ENCODE peak calls at places on chromosomes 11 and 22, in eight cellular contexts. One of them, this sample, is unnamed.

GRCh38 chr22:32502346-32502745 is 27.7 kb downstream of the FBXO7 start:
- DNase-seq in stimulated activated CD8-positive, alpha-beta memory T cell treated with anti-CD3 and anti-CD28 coated beads, Interleukin-15, amount 100 ng/mL, for 4 hours: no peak
- DNase-seq in hepatic stellate cell: no peak
- DNase-seq in progenitor cell of endocrine pancreas: no peak
- DNase-seq in AG04450: no peak
- DNase-seq in ACHN: no peak
- DNase-seq in A549: no peak
- DNase-seq in activated T-helper 1 cell treated with anti-CD3 and anti-CD28 coated beads, Interleukin-12 subunit alpha, Interleukin-12 subunit beta, Interleukin-2, Interleukin-4 antibody, amounts not matched to agents 30 ng/mL and 10 ng/mL and 1 ng/mL, durations not matched to agents 14 hours and 24 hours and 36 hours: no peak
- DNase-seq in this sample: no peak

GRCh38 chr22:24683671-24684070 is 80.7 kb downstream of the GGT1 start:
- DNase-seq in stimulated activated CD8-positive, alpha-beta memory T cell treated with anti-CD3 and anti-CD28 coated beads, Interleukin-15, amount 100 ng/mL, for 4 hours: no peak
- DNase-seq in hepatic stellate cell: peak; percentile 54
- DNase-seq in progenitor cell of endocrine pancreas: no peak
- DNase-seq in AG04450: peak; percentile 39
- DNase-seq in ACHN: no peak
- DNase-seq in A549: no peak
- DNase-seq in activated T-helper 1 cell treated with anti-CD3 and anti-CD28 coated beads, Interleukin-12 subunit alpha, Interleukin-12 subunit beta, Interleukin-2, Interleukin-4 antibody, amounts not matched to agents 30 ng/mL and 10 ng/mL and 1 ng/mL, durations not matched to agents 14 hours and 24 hours and 36 hours: no peak
- DNase-seq in this sample: no peak

GRCh38 chr11:70467196-70468085 is 69.1 kb downstream of the CTTN start:
- DNase-seq in stimulated activated CD8-positive, alpha-beta memory T cell treated with anti-CD3 and anti-CD28 coated beads, Interleukin-15, amount 100 ng/mL, for 4 hours: no peak
- DNase-seq in hepatic stellate cell: peak; percentile 72
- DNase-seq in progenitor cell of endocrine pancreas: peak; percentile 30
- DNase-seq in AG04450: no peak
- DNase-seq in ACHN: peak; percentile 54
- DNase-seq in A549: peak; percentile 51
- DNase-seq in activated T-helper 1 cell treated with anti-CD3 and anti-CD28 coated beads, Interleukin-12 subunit alpha, Interleukin-12 subunit beta, Interleukin-2, Interleukin-4 antibody, amounts not matched to agents 30 ng/mL and 10 ng/mL and 1 ng/mL, durations not matched to agents 14 hours and 24 hours and 36 hours: no peak
- DNase-seq in this sample: peak; percentile 26

GRCh38 chr11:44861829-44862545 is 88.7 kb downstream of the TP53I11 start:
- DNase-seq in stimulated activated CD8-positive, alpha-beta memory T cell treated with anti-CD3 and anti-CD28 coated beads, Interleukin-15, amount 100 ng/mL, for 4 hours: peak; percentile 83
- DNase-seq in hepatic stellate cell: peak; percentile 98
- DNase-seq in progenitor cell of endocrine pancreas: no peak
- DNase-seq in AG04450: peak; percentile 98
- DNase-seq in ACHN: peak; percentile 98
- DNase-seq in A549: peak; percentile 94
- DNase-seq in activated T-helper 1 cell treated with anti-CD3 and anti-CD28 coated beads, Interleukin-12 subunit alpha, Interleukin-12 subunit beta, Interleukin-2, Interleukin-4 antibody, amounts not matched to agents 30 ng/mL and 10 ng/mL and 1 ng/mL, durations not matched to agents 14 hours and 24 hours and 36 hours: peak; percentile 76
- DNase-seq in this sample: peak; percentile 100

GRCh38 chr11:115504279-115505158 is at the start of gene CADM1:
- DNase-seq in stimulated activated CD8-positive, alpha-beta memory T cell treated with anti-CD3 and anti-CD28 coated beads, Interleukin-15, amount 100 ng/mL, for 4 hours: peak; percentile 65
- DNase-seq in hepatic stellate cell: peak; percentile 51
- DNase-seq in progenitor cell of endocrine pancreas: peak; percentile 98
- DNase-seq in AG04450: peak; percentile 87
- DNase-seq in ACHN: peak; percentile 95
- DNase-seq in A549: peak; percentile 92
- DNase-seq in activated T-helper 1 cell treated with anti-CD3 and anti-CD28 coated beads, Interleukin-12 subunit alpha, Interleukin-12 subunit beta, Interleukin-2, Interleukin-4 antibody, amounts not matched to agents 30 ng/mL and 10 ng/mL and 1 ng/mL, durations not matched to agents 14 hours and 24 hours and 36 hours: peak; percentile 34
- DNase-seq in this sample: peak; percentile 96

GRCh38 chr11:96324912-96325311 is 18.1 kb downstream of the MAML2 start:
- DNase-seq in stimulated activated CD8-positive, alpha-beta memory T cell treated with anti-CD3 and anti-CD28 coated beads, Interleukin-15, amount 100 ng/mL, for 4 hours: no peak
- DNase-seq in hepatic stellate cell: peak; percentile 68
- DNase-seq in progenitor cell of endocrine pancreas: no peak
- DNase-seq in AG04450: no peak
- DNase-seq in ACHN: peak; percentile 90
- DNase-seq in A549: no peak
- DNase-seq in activated T-helper 1 cell treated with anti-CD3 and anti-CD28 coated beads, Interleukin-12 subunit alpha, Interleukin-12 subunit beta, Interleukin-2, Interleukin-4 antibody, amounts not matched to agents 30 ng/mL and 10 ng/mL and 1 ng/mL, durations not matched to agents 14 hours and 24 hours and 36 hours: no peak
- DNase-seq in this sample: no peak

GRCh38 chr11:63242089-63242762 is 1.2 kb downstream of the SLC22A25 start:
- DNase-seq in stimulated activated CD8-positive, alpha-beta memory T cell treated with anti-CD3 and anti-CD28 coated beads, Interleukin-15, amount 100 ng/mL, for 4 hours: no peak
- DNase-seq in hepatic stellate cell: no peak
- DNase-seq in progenitor cell of endocrine pancreas: no peak
- DNase-seq in AG04450: no peak
- DNase-seq in ACHN: no peak
- DNase-seq in A549: no peak
- DNase-seq in activated T-helper 1 cell treated with anti-CD3 and anti-CD28 coated beads, Interleukin-12 subunit alpha, Interleukin-12 subunit beta, Interleukin-2, Interleukin-4 antibody, amounts not matched to agents 30 ng/mL and 10 ng/mL and 1 ng/mL, durations not matched to agents 14 hours and 24 hours and 36 hours: no peak
- DNase-seq in this sample: no peak

GRCh38 chr11:117095301-117096139 is 2.7 kb downstream of the SIK3 start:
- DNase-seq in stimulated activated CD8-positive, alpha-beta memory T cell treated with anti-CD3 and anti-CD28 coated beads, Interleukin-15, amount 100 ng/mL, for 4 hours: no peak
- DNase-seq in hepatic stellate cell: no peak
- DNase-seq in progenitor cell of endocrine pancreas: no peak
- DNase-seq in AG04450: no peak
- DNase-seq in ACHN: no peak
- DNase-seq in A549: no peak
- DNase-seq in activated T-helper 1 cell treated with anti-CD3 and anti-CD28 coated beads, Interleukin-12 subunit alpha, Interleukin-12 subunit beta, Interleukin-2, Interleukin-4 antibody, amounts not matched to agents 30 ng/mL and 10 ng/mL and 1 ng/mL, durations not matched to agents 14 hours and 24 hours and 36 hours: no peak
- DNase-seq in this sample: peak; percentile 53

GRCh38 chr11:115684135-115684534 is 179.9 kb upstream of the CADM1 start:
- DNase-seq in stimulated activated CD8-positive, alpha-beta memory T cell treated with anti-CD3 and anti-CD28 coated beads, Interleukin-15, amount 100 ng/mL, for 4 hours: no peak
- DNase-seq in hepatic stellate cell: no peak
- DNase-seq in progenitor cell of endocrine pancreas: no peak
- DNase-seq in AG04450: no peak
- DNase-seq in ACHN: no peak
- DNase-seq in A549: no peak
- DNase-seq in activated T-helper 1 cell treated with anti-CD3 and anti-CD28 coated beads, Interleukin-12 subunit alpha, Interleukin-12 subunit beta, Interleukin-2, Interleukin-4 antibody, amounts not matched to agents 30 ng/mL and 10 ng/mL and 1 ng/mL, durations not matched to agents 14 hours and 24 hours and 36 hours: no peak
- DNase-seq in this sample: no peak

GRCh38 chr11:133953999-133954398 is 2.8 kb downstream of the IGSF9B start:
- DNase-seq in stimulated activated CD8-positive, alpha-beta memory T cell treated with anti-CD3 and anti-CD28 coated beads, Interleukin-15, amount 100 ng/mL, for 4 hours: no peak
- DNase-seq in hepatic stellate cell: no peak
- DNase-seq in progenitor cell of endocrine pancreas: no peak
- DNase-seq in AG04450: no peak
- DNase-seq in ACHN: no peak
- DNase-seq in A549: no peak
- DNase-seq in activated T-helper 1 cell treated with anti-CD3 and anti-CD28 coated beads, Interleukin-12 subunit alpha, Interleukin-12 subunit beta, Interleukin-2, Interleukin-4 antibody, amounts not matched to agents 30 ng/mL and 10 ng/mL and 1 ng/mL, durations not matched to agents 14 hours and 24 hours and 36 hours: no peak
- DNase-seq in this sample: no peak

GRCh38 chr11:31702966-31703365 is 108.2 kb downstream of the PAX6 start:
- DNase-seq in stimulated activated CD8-positive, alpha-beta memory T cell treated with anti-CD3 and anti-CD28 coated beads, Interleukin-15, amount 100 ng/mL, for 4 hours: no peak
- DNase-seq in hepatic stellate cell: peak; percentile 6
- DNase-seq in progenitor cell of endocrine pancreas: no peak
- DNase-seq in AG04450: no peak
- DNase-seq in ACHN: peak; percentile 31
- DNase-seq in A549: peak; percentile 39
- DNase-seq in activated T-helper 1 cell treated with anti-CD3 and anti-CD28 coated beads, Interleukin-12 subunit alpha, Interleukin-12 subunit beta, Interleukin-2, Interleukin-4 antibody, amounts not matched to agents 30 ng/mL and 10 ng/mL and 1 ng/mL, durations not matched to agents 14 hours and 24 hours and 36 hours: no peak
- DNase-seq in this sample: peak; percentile 25

GRCh38 chr11:35593143-35593542 is 25.1 kb upstream of the FJX1 start:
- DNase-seq in stimulated activated CD8-positive, alpha-beta memory T cell treated with anti-CD3 and anti-CD28 coated beads, Interleukin-15, amount 100 ng/mL, for 4 hours: no peak
- DNase-seq in hepatic stellate cell: peak; percentile 74
- DNase-seq in progenitor cell of endocrine pancreas: no peak
- DNase-seq in AG04450: peak; percentile 55
- DNase-seq in ACHN: peak; percentile 68
- DNase-seq in A549: no peak
- DNase-seq in activated T-helper 1 cell treated with anti-CD3 and anti-CD28 coated beads, Interleukin-12 subunit alpha, Interleukin-12 subunit beta, Interleukin-2, Interleukin-4 antibody, amounts not matched to agents 30 ng/mL and 10 ng/mL and 1 ng/mL, durations not matched to agents 14 hours and 24 hours and 36 hours: no peak
- DNase-seq in this sample: peak; percentile 97

GRCh38 chr11:123179571-123179970 is 15.5 kb downstream of the CLMP start:
- DNase-seq in stimulated activated CD8-positive, alpha-beta memory T cell treated with anti-CD3 and anti-CD28 coated beads, Interleukin-15, amount 100 ng/mL, for 4 hours: no peak
- DNase-seq in hepatic stellate cell: no peak
- DNase-seq in progenitor cell of endocrine pancreas: no peak
- DNase-seq in AG04450: no peak
- DNase-seq in ACHN: no peak
- DNase-seq in A549: no peak
- DNase-seq in activated T-helper 1 cell treated with anti-CD3 and anti-CD28 coated beads, Interleukin-12 subunit alpha, Interleukin-12 subunit beta, Interleukin-2, Interleukin-4 antibody, amounts not matched to agents 30 ng/mL and 10 ng/mL and 1 ng/mL, durations not matched to agents 14 hours and 24 hours and 36 hours: no peak
- DNase-seq in this sample: no peak

GRCh38 chr11:126034880-126035279 is 27.8 kb downstream of the CDON start:
- DNase-seq in stimulated activated CD8-positive, alpha-beta memory T cell treated with anti-CD3 and anti-CD28 coated beads, Interleukin-15, amount 100 ng/mL, for 4 hours: no peak
- DNase-seq in hepatic stellate cell: no peak
- DNase-seq in progenitor cell of endocrine pancreas: no peak
- DNase-seq in AG04450: no peak
- DNase-seq in ACHN: no peak
- DNase-seq in A549: no peak
- DNase-seq in activated T-helper 1 cell treated with anti-CD3 and anti-CD28 coated beads, Interleukin-12 subunit alpha, Interleukin-12 subunit beta, Interleukin-2, Interleukin-4 antibody, amounts not matched to agents 30 ng/mL and 10 ng/mL and 1 ng/mL, durations not matched to agents 14 hours and 24 hours and 36 hours: no peak
- DNase-seq in this sample: no peak

GRCh38 chr11:62445314-62445740 is 26.5 kb downstream of the SCGB1A1 start:
- DNase-seq in stimulated activated CD8-positive, alpha-beta memory T cell treated with anti-CD3 and anti-CD28 coated beads, Interleukin-15, amount 100 ng/mL, for 4 hours: no peak
- DNase-seq in hepatic stellate cell: peak; percentile 29
- DNase-seq in progenitor cell of endocrine pancreas: no peak
- DNase-seq in AG04450: peak; percentile 56
- DNase-seq in ACHN: no peak
- DNase-seq in A549: no peak
- DNase-seq in activated T-helper 1 cell treated with anti-CD3 and anti-CD28 coated beads, Interleukin-12 subunit alpha, Interleukin-12 subunit beta, Interleukin-2, Interleukin-4 antibody, amounts not matched to agents 30 ng/mL and 10 ng/mL and 1 ng/mL, durations not matched to agents 14 hours and 24 hours and 36 hours: no peak
- DNase-seq in this sample: no peak

GRCh38 chr11:74870485-74870884 is 78.4 kb downstream of the XRRA1 start:
- DNase-seq in stimulated activated CD8-positive, alpha-beta memory T cell treated with anti-CD3 and anti-CD28 coated beads, Interleukin-15, amount 100 ng/mL, for 4 hours: no peak
- DNase-seq in hepatic stellate cell: peak; percentile 55
- DNase-seq in progenitor cell of endocrine pancreas: no peak
- DNase-seq in AG04450: peak; percentile 10
- DNase-seq in ACHN: peak; percentile 60
- DNase-seq in A549: peak; percentile 74
- DNase-seq in activated T-helper 1 cell treated with anti-CD3 and anti-CD28 coated beads, Interleukin-12 subunit alpha, Interleukin-12 subunit beta, Interleukin-2, Interleukin-4 antibody, amounts not matched to agents 30 ng/mL and 10 ng/mL and 1 ng/mL, durations not matched to agents 14 hours and 24 hours and 36 hours: no peak
- DNase-seq in this sample: no peak

GRCh38 chr11:74948546-74948897 is 369 bp downstream of the XRRA1 start:
- DNase-seq in stimulated activated CD8-positive, alpha-beta memory T cell treated with anti-CD3 and anti-CD28 coated beads, Interleukin-15, amount 100 ng/mL, for 4 hours: no peak
- DNase-seq in hepatic stellate cell: peak; percentile 35
- DNase-seq in progenitor cell of endocrine pancreas: no peak
- DNase-seq in AG04450: no peak
- DNase-seq in ACHN: no peak
- DNase-seq in A549: peak; percentile 4
- DNase-seq in activated T-helper 1 cell treated with anti-CD3 and anti-CD28 coated beads, Interleukin-12 subunit alpha, Interleukin-12 subunit beta, Interleukin-2, Interleukin-4 antibody, amounts not matched to agents 30 ng/mL and 10 ng/mL and 1 ng/mL, durations not matched to agents 14 hours and 24 hours and 36 hours: no peak
- DNase-seq in this sample: no peak

GRCh38 chr11:20364412-20364792 is 888 bp downstream of the HTATIP2 start:
- DNase-seq in stimulated activated CD8-positive, alpha-beta memory T cell treated with anti-CD3 and anti-CD28 coated beads, Interleukin-15, amount 100 ng/mL, for 4 hours: no peak
- DNase-seq in hepatic stellate cell: no peak
- DNase-seq in progenitor cell of endocrine pancreas: no peak
- DNase-seq in AG04450: no peak
- DNase-seq in ACHN: no peak
- DNase-seq in A549: no peak
- DNase-seq in activated T-helper 1 cell treated with anti-CD3 and anti-CD28 coated beads, Interleukin-12 subunit alpha, Interleukin-12 subunit beta, Interleukin-2, Interleukin-4 antibody, amounts not matched to agents 30 ng/mL and 10 ng/mL and 1 ng/mL, durations not matched to agents 14 hours and 24 hours and 36 hours: no peak
- DNase-seq in this sample: no peak

GRCh38 chr22:42791721-42792452 is 65.2 kb downstream of the ARFGAP3 start:
- DNase-seq in stimulated activated CD8-positive, alpha-beta memory T cell treated with anti-CD3 and anti-CD28 coated beads, Interleukin-15, amount 100 ng/mL, for 4 hours: no peak
- DNase-seq in hepatic stellate cell: no peak
- DNase-seq in progenitor cell of endocrine pancreas: no peak
- DNase-seq in AG04450: no peak
- DNase-seq in ACHN: no peak
- DNase-seq in A549: no peak
- DNase-seq in activated T-helper 1 cell treated with anti-CD3 and anti-CD28 coated beads, Interleukin-12 subunit alpha, Interleukin-12 subunit beta, Interleukin-2, Interleukin-4 antibody, amounts not matched to agents 30 ng/mL and 10 ng/mL and 1 ng/mL, durations not matched to agents 14 hours and 24 hours and 36 hours: no peak
- DNase-seq in this sample: no peak

GRCh38 chr11:65525659-65526480 is 987 bp downstream of the SCYL1 start:
- DNase-seq in stimulated activated CD8-positive, alpha-beta memory T cell treated with anti-CD3 and anti-CD28 coated beads, Interleukin-15, amount 100 ng/mL, for 4 hours: no peak
- DNase-seq in hepatic stellate cell: no peak
- DNase-seq in progenitor cell of endocrine pancreas: no peak
- DNase-seq in AG04450: no peak
- DNase-seq in ACHN: no peak
- DNase-seq in A549: no peak
- DNase-seq in activated T-helper 1 cell treated with anti-CD3 and anti-CD28 coated beads, Interleukin-12 subunit alpha, Interleukin-12 subunit beta, Interleukin-2, Interleukin-4 antibody, amounts not matched to agents 30 ng/mL and 10 ng/mL and 1 ng/mL, durations not matched to agents 14 hours and 24 hours and 36 hours: no peak
- DNase-seq in this sample: no peak

GRCh38 chr11:105144887-105145286 is 5.3 kb upstream of the CARD18 start:
- DNase-seq in stimulated activated CD8-positive, alpha-beta memory T cell treated with anti-CD3 and anti-CD28 coated beads, Interleukin-15, amount 100 ng/mL, for 4 hours: no peak
- DNase-seq in hepatic stellate cell: peak; percentile 4
- DNase-seq in progenitor cell of endocrine pancreas: no peak
- DNase-seq in AG04450: peak; percentile 42
- DNase-seq in ACHN: peak; percentile 36
- DNase-seq in A549: no peak
- DNase-seq in activated T-helper 1 cell treated with anti-CD3 and anti-CD28 coated beads, Interleukin-12 subunit alpha, Interleukin-12 subunit beta, Interleukin-2, Interleukin-4 antibody, amounts not matched to agents 30 ng/mL and 10 ng/mL and 1 ng/mL, durations not matched to agents 14 hours and 24 hours and 36 hours: no peak
- DNase-seq in this sample: peak; percentile 14

GRCh38 chr11:118980191-118980881 is 8.8 kb downstream of the FOXR1 start:
- DNase-seq in stimulated activated CD8-positive, alpha-beta memory T cell treated with anti-CD3 and anti-CD28 coated beads, Interleukin-15, amount 100 ng/mL, for 4 hours: no peak
- DNase-seq in hepatic stellate cell: no peak
- DNase-seq in progenitor cell of endocrine pancreas: no peak
- DNase-seq in AG04450: no peak
- DNase-seq in ACHN: no peak
- DNase-seq in A549: no peak
- DNase-seq in activated T-helper 1 cell treated with anti-CD3 and anti-CD28 coated beads, Interleukin-12 subunit alpha, Interleukin-12 subunit beta, Interleukin-2, Interleukin-4 antibody, amounts not matched to agents 30 ng/mL and 10 ng/mL and 1 ng/mL, durations not matched to agents 14 hours and 24 hours and 36 hours: no peak
- DNase-seq in this sample: no peak

GRCh38 chr11:104005234-104005855 is 31.1 kb upstream of the DDI1 start:
- DNase-seq in stimulated activated CD8-positive, alpha-beta memory T cell treated with anti-CD3 and anti-CD28 coated beads, Interleukin-15, amount 100 ng/mL, for 4 hours: no peak
- DNase-seq in hepatic stellate cell: no peak
- DNase-seq in progenitor cell of endocrine pancreas: no peak
- DNase-seq in AG04450: no peak
- DNase-seq in ACHN: no peak
- DNase-seq in A549: no peak
- DNase-seq in activated T-helper 1 cell treated with anti-CD3 and anti-CD28 coated beads, Interleukin-12 subunit alpha, Interleukin-12 subunit beta, Interleukin-2, Interleukin-4 antibody, amounts not matched to agents 30 ng/mL and 10 ng/mL and 1 ng/mL, durations not matched to agents 14 hours and 24 hours and 36 hours: no peak
- DNase-seq in this sample: peak; percentile 63

GRCh38 chr11:47127213-47127612 is 49.5 kb downstream of the ARFGAP2 start:
- DNase-seq in stimulated activated CD8-positive, alpha-beta memory T cell treated with anti-CD3 and anti-CD28 coated beads, Interleukin-15, amount 100 ng/mL, for 4 hours: no peak
- DNase-seq in hepatic stellate cell: no peak
- DNase-seq in progenitor cell of endocrine pancreas: no peak
- DNase-seq in AG04450: no peak
- DNase-seq in ACHN: no peak
- DNase-seq in A549: no peak
- DNase-seq in activated T-helper 1 cell treated with anti-CD3 and anti-CD28 coated beads, Interleukin-12 subunit alpha, Interleukin-12 subunit beta, Interleukin-2, Interleukin-4 antibody, amounts not matched to agents 30 ng/mL and 10 ng/mL and 1 ng/mL, durations not matched to agents 14 hours and 24 hours and 36 hours: no peak
- DNase-seq in this sample: no peak

GRCh38 chr11:32279672-32280071 is 155.7 kb downstream of the WT1 start:
- DNase-seq in stimulated activated CD8-positive, alpha-beta memory T cell treated with anti-CD3 and anti-CD28 coated beads, Interleukin-15, amount 100 ng/mL, for 4 hours: no peak
- DNase-seq in hepatic stellate cell: no peak
- DNase-seq in progenitor cell of endocrine pancreas: no peak
- DNase-seq in AG04450: no peak
- DNase-seq in ACHN: no peak
- DNase-seq in A549: no peak
- DNase-seq in activated T-helper 1 cell treated with anti-CD3 and anti-CD28 coated beads, Interleukin-12 subunit alpha, Interleukin-12 subunit beta, Interleukin-2, Interleukin-4 antibody, amounts not matched to agents 30 ng/mL and 10 ng/mL and 1 ng/mL, durations not matched to agents 14 hours and 24 hours and 36 hours: no peak
- DNase-seq in this sample: no peak

GRCh38 chr11:14644396-14645246 is 1.0 kb downstream of the PDE3B start:
- DNase-seq in stimulated activated CD8-positive, alpha-beta memory T cell treated with anti-CD3 and anti-CD28 coated beads, Interleukin-15, amount 100 ng/mL, for 4 hours: peak; percentile 11
- DNase-seq in hepatic stellate cell: no peak
- DNase-seq in progenitor cell of endocrine pancreas: peak; percentile 47
- DNase-seq in AG04450: no peak
- DNase-seq in ACHN: no peak
- DNase-seq in A549: peak; percentile 28
- DNase-seq in activated T-helper 1 cell treated with anti-CD3 and anti-CD28 coated beads, Interleukin-12 subunit alpha, Interleukin-12 subunit beta, Interleukin-2, Interleukin-4 antibody, amounts not matched to agents 30 ng/mL and 10 ng/mL and 1 ng/mL, durations not matched to agents 14 hours and 24 hours and 36 hours: peak; percentile 30
- DNase-seq in this sample: no peak

GRCh38 chr11:10604340-10604748 is 35.9 kb upstream of the LYVE1 start:
- DNase-seq in stimulated activated CD8-positive, alpha-beta memory T cell treated with anti-CD3 and anti-CD28 coated beads, Interleukin-15, amount 100 ng/mL, for 4 hours: no peak
- DNase-seq in hepatic stellate cell: no peak
- DNase-seq in progenitor cell of endocrine pancreas: no peak
- DNase-seq in AG04450: no peak
- DNase-seq in ACHN: no peak
- DNase-seq in A549: no peak
- DNase-seq in activated T-helper 1 cell treated with anti-CD3 and anti-CD28 coated beads, Interleukin-12 subunit alpha, Interleukin-12 subunit beta, Interleukin-2, Interleukin-4 antibody, amounts not matched to agents 30 ng/mL and 10 ng/mL and 1 ng/mL, durations not matched to agents 14 hours and 24 hours and 36 hours: no peak
- DNase-seq in this sample: no peak

GRCh38 chr11:44067266-44067665 is 1.2 kb downstream of the ACCS start:
- DNase-seq in stimulated activated CD8-positive, alpha-beta memory T cell treated with anti-CD3 and anti-CD28 coated beads, Interleukin-15, amount 100 ng/mL, for 4 hours: no peak
- DNase-seq in hepatic stellate cell: no peak
- DNase-seq in progenitor cell of endocrine pancreas: no peak
- DNase-seq in AG04450: no peak
- DNase-seq in ACHN: no peak
- DNase-seq in A549: no peak
- DNase-seq in activated T-helper 1 cell treated with anti-CD3 and anti-CD28 coated beads, Interleukin-12 subunit alpha, Interleukin-12 subunit beta, Interleukin-2, Interleukin-4 antibody, amounts not matched to agents 30 ng/mL and 10 ng/mL and 1 ng/mL, durations not matched to agents 14 hours and 24 hours and 36 hours: no peak
- DNase-seq in this sample: no peak

GRCh38 chr11:94926698-94927237 is 46.6 kb downstream of the CWC15 start:
- DNase-seq in stimulated activated CD8-positive, alpha-beta memory T cell treated with anti-CD3 and anti-CD28 coated beads, Interleukin-15, amount 100 ng/mL, for 4 hours: no peak
- DNase-seq in hepatic stellate cell: peak; percentile 87
- DNase-seq in progenitor cell of endocrine pancreas: no peak
- DNase-seq in AG04450: peak; percentile 77
- DNase-seq in ACHN: peak; percentile 5
- DNase-seq in A549: peak; percentile 5
- DNase-seq in activated T-helper 1 cell treated with anti-CD3 and anti-CD28 coated beads, Interleukin-12 subunit alpha, Interleukin-12 subunit beta, Interleukin-2, Interleukin-4 antibody, amounts not matched to agents 30 ng/mL and 10 ng/mL and 1 ng/mL, durations not matched to agents 14 hours and 24 hours and 36 hours: no peak
- DNase-seq in this sample: peak; percentile 44

GRCh38 chr22:42344391-42344861 is 74.0 kb upstream of the TCF20 start:
- DNase-seq in stimulated activated CD8-positive, alpha-beta memory T cell treated with anti-CD3 and anti-CD28 coated beads, Interleukin-15, amount 100 ng/mL, for 4 hours: no peak
- DNase-seq in hepatic stellate cell: no peak
- DNase-seq in progenitor cell of endocrine pancreas: no peak
- DNase-seq in AG04450: no peak
- DNase-seq in ACHN: peak; percentile 49
- DNase-seq in A549: no peak
- DNase-seq in activated T-helper 1 cell treated with anti-CD3 and anti-CD28 coated beads, Interleukin-12 subunit alpha, Interleukin-12 subunit beta, Interleukin-2, Interleukin-4 antibody, amounts not matched to agents 30 ng/mL and 10 ng/mL and 1 ng/mL, durations not matched to agents 14 hours and 24 hours and 36 hours: no peak
- DNase-seq in this sample: no peak